ENCODE peak calls at places on chromosomes 16 and 17, in seven cellular contexts. X, Y, M, C, U, O and H are unnamed samples.

GRCh38 chr17:13544755-13545154 is 57.0 kb downstream of the HS3ST3A1 start:
- DNase-seq in X (no peak), Y (peak), M (no peak), C (no peak), U (no peak), O (no peak), H (no peak)

GRCh38 chr16:54407596-54407995 is 121.0 kb upstream of the IRX3 start:
- DNase-seq in X (no peak), Y (peak), M (no peak), C (no peak), U (peak), O (no peak), H (no peak)

GRCh38 chr17:30363715-30364202 is 15.0 kb upstream of the CPD start:
- DNase-seq in X (no peak), Y (peak), M (no peak), C (peak), U (peak), O (no peak), H (no peak)

GRCh38 chr16:22191089-22191965 is 14.8 kb upstream of the EEF2K start:
- DNase-seq in X (peak), Y (peak), M (peak), C (peak), U (peak), O (peak), H (peak)

GRCh38 chr16:15658149-15658548 is 8.1 kb downstream of the NDE1 start:
- DNase-seq in X (peak), Y (no peak), M (peak), C (no peak), U (no peak), O (no peak), H (no peak)

GRCh38 chr16:28110479-28110878 is 47.0 kb upstream of the GSG1L start:
- DNase-seq in X (no peak), Y (no peak), M (no peak), C (no peak), U (no peak), O (no peak), H (no peak)

GRCh38 chr16:13322357-13322756 is 421.0 kb downstream of the SHISA9 start:
- DNase-seq in X (peak), Y (no peak), M (no peak), C (no peak), U (no peak), O (no peak), H (no peak)

GRCh38 chr16:61432421-61432820 is 603.8 kb downstream of the CDH8 start:
- DNase-seq in X (peak), Y (no peak), M (no peak), C (peak), U (no peak), O (no peak), H (no peak)

GRCh38 chr17:35577826-35578194 is 561 bp downstream of the PEX12 start:
- DNase-seq in X (no peak), Y (peak), M (no peak), C (peak), U (no peak), O (no peak), H (no peak)

GRCh38 chr16:85746431-85747227 is 4.3 kb downstream of the C16orf74 start:
- DNase-seq in X (peak), Y (peak), M (peak), C (no peak), U (peak), O (peak), H (no peak)

GRCh38 chr17:38667099-38667786 is 7.5 kb downstream of the EPOP start:
- DNase-seq in X (peak), Y (peak), M (peak), C (peak), U (peak), O (peak), H (peak)

GRCh38 chr17:10421211-10421610 is 539 bp downstream of the MYH8 start:
- DNase-seq in X (no peak), Y (no peak), M (no peak), C (no peak), U (no peak), O (no peak), H (no peak)

DNA sequence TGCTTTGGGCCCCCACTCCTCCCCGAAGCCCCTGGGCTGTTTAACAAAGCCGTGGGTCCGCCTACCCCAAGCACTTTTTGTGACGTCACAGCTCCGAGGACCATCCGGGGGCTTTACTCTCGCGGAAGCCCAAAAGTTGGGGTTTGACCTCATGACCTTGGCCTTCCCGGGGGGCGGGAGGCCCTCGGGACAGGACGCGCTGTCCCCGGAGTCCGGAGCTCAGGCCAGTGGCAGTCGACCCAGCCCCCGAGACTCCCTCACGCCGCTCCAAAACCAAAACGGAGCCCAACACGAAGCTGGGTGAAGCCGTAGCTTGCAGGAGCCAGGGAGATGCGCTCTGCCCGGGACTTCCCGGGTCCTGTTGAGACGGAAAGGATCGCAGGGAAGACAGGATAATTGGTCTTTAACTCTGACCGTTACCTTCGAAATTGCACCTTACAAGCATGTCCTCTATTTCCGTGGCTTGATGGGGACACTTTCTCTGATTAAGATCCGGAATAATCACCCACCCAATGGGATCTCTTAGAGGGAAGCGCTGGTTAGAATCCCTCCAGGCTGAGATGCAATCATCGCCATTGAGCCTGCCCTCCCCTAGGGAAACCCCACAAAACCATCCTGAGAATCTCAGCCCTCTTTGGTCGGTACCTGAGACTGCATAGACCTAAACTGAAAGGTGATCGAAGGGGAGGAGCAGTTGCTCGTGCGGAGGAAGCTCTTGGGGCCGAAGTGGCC is 4.9 kb upstream of the SOX9 start:
- DNase-seq in X (no peak), Y (no peak), M (peak), C (peak), U (no peak), O (no peak), H (no peak)
- H4K8ac ChIP-seq in X (no peak), Y (no peak), M (no peak), C (no peak), U (peak), O (peak), H (peak)

GRCh38 chr16:73771676-73772075 is 524.9 kb upstream of the PSMD7 start:
- DNase-seq in X (no peak), Y (no peak), M (no peak), C (no peak), U (no peak), O (no peak), H (no peak)
- H3K9ac ChIP-seq in X (no peak), Y (no peak), M (no peak), C (no peak), U (no peak), O (no peak), H (no peak)

GRCh38 chr17:11461993-11462548 is 136.2 kb upstream of the DNAH9 start:
- DNase-seq in X (peak), Y (no peak), M (no peak), C (no peak), U (no peak), O (no peak), H (no peak)

GRCh38 chr17:11467639-11468038 is 130.6 kb upstream of the DNAH9 start:
- DNase-seq in X (no peak), Y (no peak), M (no peak), C (no peak), U (no peak), O (no peak), H (no peak)
- H4K8ac ChIP-seq in X (no peak), Y (no peak), M (no peak), C (no peak), U (no peak), O (no peak), H (no peak)

GRCh38 chr17:78694805-78695531 is 87.1 kb downstream of the CYTH1 start:
- DNase-seq in X (no peak), Y (no peak), M (no peak), C (no peak), U (no peak), O (no peak), H (no peak)

GRCh38 chr17:78693346-78694083 is 88.6 kb downstream of the CYTH1 start:
- DNase-seq in X (no peak), Y (no peak), M (no peak), C (no peak), U (peak), O (no peak), H (no peak)

GRCh38 chr17:78689029-78689428 is 93.0 kb downstream of the CYTH1 start:
- DNase-seq in X (no peak), Y (no peak), M (no peak), C (no peak), U (no peak), O (no peak), H (no peak)

GRCh38 chr17:78696016-78696992 is 85.8 kb downstream of the CYTH1 start:
- DNase-seq in X (no peak), Y (no peak), M (no peak), C (no peak), U (no peak), O (no peak), H (no peak)

GRCh38 chr17:78692460-78693010 is 89.5 kb downstream of the CYTH1 start:
- DNase-seq in X (no peak), Y (no peak), M (no peak), C (no peak), U (no peak), O (no peak), H (no peak)
- H3K9ac ChIP-seq in X (no peak), Y (no peak), M (no peak), C (no peak), U (no peak), O (no peak), H (no peak)

GRCh38 chr17:9120471-9120870 is 99.2 kb downstream of the NTN1 start:
- DNase-seq in X (no peak), Y (no peak), M (peak), C (no peak), U (no peak), O (no peak), H (no peak)
- H4K8ac ChIP-seq in X (no peak), Y (no peak), M (no peak), C (no peak), U (no peak), O (no peak), H (no peak)

GRCh38 chr17:46169913-46170312 is 23.3 kb downstream of the KANSL1 start:
- DNase-seq in X (no peak), Y (no peak), M (no peak), C (no peak), U (no peak), O (no peak), H (no peak)
- H3K9ac ChIP-seq in X (no peak), Y (no peak), M (no peak), C (no peak), U (no peak), O (no peak), H (no peak)